ENCODE peak calls at places on chromosomes 6 and 20, in ten cellular contexts. P, E, U, D, X, S, F, L, I and Q are unnamed samples. For H3K27me3, the result is how much of the 10 kb centered on the place peaks cover.

GRCh38 chr20:46699651-46700359 is 9.6 kb upstream of the SLC2A10 start:
- DNase-seq in P (no peak), E (no peak), U (no peak), D (no peak), X (no peak), S (no peak), F (peak), L (no peak), I (no peak), Q (no peak)

GRCh38 chr6:32081168-32081624 is 27.9 kb downstream of the TNXB start:
- DNase-seq in P (peak), E (no peak), U (no peak), D (peak), X (peak), S (peak), F (peak), L (no peak), I (no peak), Q (peak)

GRCh38 chr6:72363844-72364740 is 257.8 kb upstream of the KCNQ5 start:
- DNase-seq in P (no peak), E (no peak), U (no peak), D (no peak), X (no peak), S (no peak), F (peak), L (no peak), I (no peak), Q (no peak)

GRCh38 chr6:14467591-14467990 is 350.0 kb downstream of the CD83 start:
- DNase-seq in P (no peak), E (no peak), U (no peak), D (no peak), X (no peak), S (no peak), F (peak), L (no peak), I (no peak), Q (no peak)

GRCh38 chr6:137122612-137123011 is 50.8 kb downstream of the IL22RA2 start:
- DNase-seq in P (no peak), E (no peak), U (no peak), D (no peak), X (no peak), S (no peak), F (peak), L (no peak), I (no peak), Q (no peak)

GRCh38 chr6:170583736-170584180 is 679 bp downstream of the PDCD2 start:
- DNase-seq in P (no peak), E (no peak), U (no peak), D (no peak), X (no peak), S (no peak), F (no peak), L (no peak), I (no peak), Q (no peak)

GRCh38 chr6:43636312-43636667 is 650 bp downstream of the MAD2L1BP start:
- DNase-seq in P (no peak), E (no peak), U (no peak), D (no peak), X (peak), S (no peak), F (peak), L (no peak), I (no peak), Q (no peak)

GRCh38 chr20:36086767-36087166 is 67.8 kb upstream of the EPB41L1 start:
- DNase-seq in P (no peak), E (peak), U (no peak), D (no peak), X (no peak), S (no peak), F (peak), L (no peak), I (no peak), Q (no peak)

GRCh38 chr20:19975436-19975799 is 41.7 kb upstream of the NAA20 start:
- DNase-seq in P (no peak), E (no peak), U (no peak), D (peak), X (no peak), S (no peak), F (peak), L (no peak), I (no peak), Q (no peak)

GRCh38 chr20:43388267-43389081 is 69.2 kb upstream of the SRSF6 start:
- DNase-seq in P (no peak), E (no peak), U (no peak), D (no peak), X (no peak), S (no peak), F (no peak), L (no peak), I (peak), Q (no peak)

GRCh38 chr20:43392561-43392960 is 65.1 kb upstream of the SRSF6 start:
- DNase-seq in P (no peak), E (no peak), U (no peak), D (no peak), X (no peak), S (no peak), F (no peak), L (no peak), I (no peak), Q (no peak)

GRCh38 chr20:43389231-43389630 is 68.5 kb upstream of the SRSF6 start:
- DNase-seq in P (no peak), E (no peak), U (no peak), D (no peak), X (no peak), S (no peak), F (no peak), L (no peak), I (no peak), Q (no peak)

GRCh38 chr20:43387737-43388136 is 70.0 kb upstream of the SRSF6 start:
- DNase-seq in P (no peak), E (no peak), U (no peak), D (no peak), X (no peak), S (no peak), F (no peak), L (no peak), I (no peak), Q (no peak)

GRCh38 chr20:43389839-43390626 is 67.7 kb upstream of the SRSF6 start:
- DNase-seq in P (peak), E (no peak), U (no peak), D (no peak), X (no peak), S (no peak), F (no peak), L (no peak), I (no peak), Q (no peak)
- TF ChIP-seq CTCF in P (peak), E (peak), U (no peak), D (no peak), X (no peak), S (peak), F (peak), L (no peak), I (peak), Q (no peak)

GRCh38 chr6:99591673-99592364 is 14.8 kb upstream of the PRDM13 start:
- DNase-seq in P (no peak), E (no peak), U (no peak), D (no peak), X (no peak), S (no peak), F (no peak), L (no peak), I (no peak), Q (no peak)
- H3K27me3 ChIP-seq in P (half or more), E (under half), U (half or more), D (under half), X (under half), S (half or more), F (under half), L (half or more), I (half or more), Q (under half)

GRCh38 chr6:109524129-109524528 is 41.1 kb upstream of the ZBTB24 start:
- DNase-seq in P (no peak), E (no peak), U (no peak), D (no peak), X (no peak), S (no peak), F (no peak), L (no peak), I (no peak), Q (no peak)

GRCh38 chr6:109526905-109527628 is 44.0 kb upstream of the ZBTB24 start:
- DNase-seq in P (peak), E (peak), U (no peak), D (no peak), X (peak), S (no peak), F (peak), L (peak), I (no peak), Q (peak)

GRCh38 chr6:109531446-109531845 is 48.4 kb upstream of the ZBTB24 start:
- DNase-seq in P (no peak), E (no peak), U (no peak), D (no peak), X (no peak), S (no peak), F (no peak), L (no peak), I (no peak), Q (no peak)

GRCh38 chr6:109523478-109523877 is 40.5 kb upstream of the ZBTB24 start:
- DNase-seq in P (no peak), E (no peak), U (no peak), D (no peak), X (no peak), S (no peak), F (peak), L (no peak), I (no peak), Q (no peak)

DNA sequence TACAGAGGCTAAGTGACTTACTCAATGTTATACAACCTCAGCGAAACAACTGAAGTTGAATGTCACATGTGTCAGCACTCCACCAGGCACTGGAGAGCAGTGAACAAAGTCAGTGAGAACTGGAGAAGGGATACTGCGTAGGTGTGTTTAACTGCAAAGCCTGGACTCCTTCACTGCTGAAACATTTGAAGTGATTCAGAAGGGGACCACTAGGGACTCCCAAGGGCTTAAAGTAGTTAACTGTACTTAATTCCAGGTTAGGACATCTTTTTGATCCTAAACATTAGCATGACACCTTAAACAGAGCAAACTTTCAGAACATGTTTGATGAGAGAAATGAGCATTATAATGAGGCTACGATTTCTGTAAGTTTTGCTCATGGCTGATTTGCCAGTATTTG is 45.0 kb upstream of the ZBTB24 start:
- DNase-seq in P (no peak), E (peak), U (no peak), D (no peak), X (no peak), S (no peak), F (peak), L (no peak), I (no peak), Q (no peak)
- TF ChIP-seq CTCF in P (peak), E (peak), U (no peak), D (no peak), X (no peak), S (no peak), F (peak), L (no peak), I (no peak), Q (no peak)

DNA sequence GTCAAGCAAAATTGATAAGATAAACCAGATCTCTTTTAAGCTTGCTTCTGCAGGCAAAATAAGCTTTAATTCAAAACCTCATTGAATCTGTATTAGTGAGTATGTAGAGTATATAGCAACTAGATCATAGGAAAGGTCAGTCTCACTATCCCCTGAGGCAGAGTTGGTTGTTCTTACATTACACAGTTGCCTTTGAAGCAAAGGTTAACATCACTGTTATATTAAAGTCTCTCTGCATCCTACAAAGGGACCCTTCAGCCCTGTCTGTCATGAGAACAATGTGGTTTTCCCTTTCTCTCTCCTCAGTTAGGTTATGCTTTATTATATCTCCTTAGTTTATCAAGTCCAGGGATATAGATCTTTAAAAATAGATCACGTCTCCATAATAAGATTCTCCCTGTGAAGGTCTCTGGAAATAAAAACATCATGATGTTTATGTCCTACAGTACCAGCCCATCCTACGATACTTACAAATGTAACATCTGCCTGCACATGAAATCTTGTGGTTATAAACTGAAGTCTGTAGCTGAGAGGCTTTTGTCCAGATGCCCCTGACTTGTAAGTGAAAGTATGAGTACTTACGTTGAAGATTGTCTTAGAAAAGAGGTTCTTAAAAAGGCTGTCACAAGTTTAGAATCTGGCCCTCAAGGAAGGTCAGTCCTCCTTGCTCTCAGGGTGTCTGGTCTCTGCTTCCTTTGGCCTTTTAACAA is 103.6 kb downstream of the VIP start:
- DNase-seq in P (peak), E (no peak), U (no peak), D (no peak), X (no peak), S (no peak), F (no peak), L (no peak), I (no peak), Q (no peak)
- H3K27me3 ChIP-seq in P (under half), E (half or more), U (under half), D (under half), X (under half), S (under half), F (half or more), L (under half), I (under half), Q (under half)